ENCODE peak calls at places on chromosome 11, in nine cellular contexts. H is PC-9; W is T-helper 2 cell; L is COR-L47; E is natural killer cell; V is small intestine; I is nephron progenitor cell; Z is activated CD8-positive, alpha-beta memory T cell treated with anti-CD3 and anti-CD28 coated beads, Interleukin-2, amount 10 ng/mL, durations not matched to agents 7 days and 5 days; R is Daoy. Y is an unnamed sample.
A peak's percentile ranks its signal among the peaks of the same experiment; 100 is the strongest.

GRCh38 chr11:46361283-46362145 is 14.3 kb downstream of the DGKZ start:
- DNase-seq in W (peak; percentile 45), R (no peak), V (no peak), L (peak; percentile 52), I (peak; percentile 42), E (peak; percentile 56), H (no peak), Z (peak; percentile 79), Y (no peak)

GRCh38 chr11:10485646-10486045 is 30.6 kb downstream of the AMPD3 start:
- DNase-seq in E (no peak), I (no peak), W (no peak), V (no peak), R (no peak), Z (no peak), H (no peak), L (no peak), Y (no peak)

GRCh38 chr11:114774599-114775365 is 96.5 kb downstream of the NXPE2 start:
- DNase-seq in Z (no peak), W (no peak), E (no peak), H (no peak), I (peak; percentile 76), L (peak; percentile 67), R (peak; percentile 70), V (peak; percentile 62), Y (peak; percentile 73)

GRCh38 chr11:63639195-63639832 is 25.1 kb upstream of the PLAAT3 start:
- DNase-seq in E (no peak), V (no peak), Z (no peak), W (no peak), I (no peak), R (no peak), H (no peak), L (no peak), Y (no peak)

GRCh38 chr11:66113132-66113856 is 43.2 kb downstream of the PACS1 start:
- DNase-seq in R (peak; percentile 78), W (no peak), Z (no peak), E (no peak), V (peak; percentile 52), H (peak; percentile 90), I (no peak), L (no peak), Y (no peak)

GRCh38 chr11:132049205-132049604 is 678.8 kb downstream of the NTM start:
- DNase-seq in W (no peak), H (no peak), I (no peak), R (no peak), L (no peak), E (no peak), V (no peak), Z (no peak), Y (no peak)

GRCh38 chr11:30255637-30256036 is 24.8 kb downstream of the FSHB start:
- DNase-seq in Z (no peak), V (no peak), I (no peak), H (no peak), E (no peak), W (no peak), R (no peak), L (no peak), Y (no peak)

GRCh38 chr11:44564653-44565007 is 833 bp upstream of the CD82 start:
- DNase-seq in R (peak; percentile 84), W (no peak), I (peak; percentile 27), L (peak; percentile 50), Z (no peak), V (peak; percentile 69), H (peak; percentile 76), E (no peak), Y (peak; percentile 70)

GRCh38 chr11:16883179-16883578 is 131.0 kb downstream of the PLEKHA7 start:
- DNase-seq in H (peak; percentile 92), V (peak; percentile 67), L (no peak), R (peak; percentile 48), I (no peak), E (no peak), W (no peak), Z (no peak), Y (no peak)

GRCh38 chr11:108705061-108705460 is 40.2 kb downstream of the DDX10 start:
- DNase-seq in H (no peak), W (no peak), Z (no peak), R (no peak), E (no peak), L (no peak), I (no peak), V (no peak), Y (no peak)

GRCh38 chr11:46308632-46309419 is 31.4 kb downstream of the CREB3L1 start:
- DNase-seq in L (peak; percentile 53), H (peak; percentile 54), I (peak; percentile 84), E (peak; percentile 55), W (peak; percentile 48), V (peak; percentile 59), R (peak; percentile 68), Z (peak; percentile 80), Y (peak; percentile 58)

GRCh38 chr11:29343465-29344333 is 673.1 kb downstream of the KCNA4 start:
- DNase-seq in I (peak; percentile 83), L (peak; percentile 8), Z (peak; percentile 46), E (no peak), V (peak; percentile 49), H (no peak), R (peak; percentile 62), W (no peak), Y (peak; percentile 31)

GRCh38 chr11:79514695-79515094 is 73.9 kb upstream of the TENM4 start:
- DNase-seq in R (no peak), L (no peak), I (no peak), W (no peak), V (no peak), H (no peak), E (no peak), Z (no peak), Y (no peak)

GRCh38 chr11:130522284-130522961 is 74.0 kb downstream of the ADAMTS15 start:
- DNase-seq in I (peak; percentile 59), L (no peak), Z (no peak), W (no peak), H (peak; percentile 59), V (peak; percentile 88), E (no peak), R (peak; percentile 91), Y (no peak)

GRCh38 chr11:65078151-65078550 is 5.7 kb downstream of the CDCA5 start:
- DNase-seq in V (peak; percentile 83), H (peak; percentile 35), I (peak; percentile 66), R (peak; percentile 34), W (peak; percentile 62), Z (peak; percentile 81), L (no peak), E (peak; percentile 32), Y (peak; percentile 38)

GRCh38 chr11:46296520-46297448 is 19.3 kb downstream of the CREB3L1 start:
- DNase-seq in R (peak; percentile 95), Z (no peak), I (peak; percentile 72), L (peak; percentile 76), V (no peak), E (no peak), W (no peak), H (peak; percentile 53), Y (peak; percentile 73)

GRCh38 chr11:8229299-8230177 is 34.1 kb downstream of the LMO1 start:
- DNase-seq in R (peak; percentile 58), I (no peak), H (no peak), Z (no peak), W (no peak), E (no peak), V (peak; percentile 7), L (peak; percentile 79), Y (peak; percentile 44)

GRCh38 chr11:64996710-64997380 is at the start of gene BATF2:
- DNase-seq in E (no peak), L (peak; percentile 48), Z (peak; percentile 50), I (peak; percentile 65), V (peak; percentile 94), W (no peak), R (peak; percentile 76), H (peak; percentile 62), Y (peak; percentile 70)

GRCh38 chr11:75644370-75644769 is 24.5 kb downstream of the MAP6 start:
- DNase-seq in W (no peak), H (no peak), R (no peak), Z (no peak), E (no peak), L (no peak), V (no peak), I (no peak), Y (no peak)

GRCh38 chr11:120554771-120555432 is 43.4 kb downstream of the GRIK4 start:
- DNase-seq in E (no peak), V (no peak), I (no peak), H (no peak), W (no peak), R (no peak), Z (no peak), L (no peak), Y (no peak)

GRCh38 chr11:117823294-117823940 is 1.1 kb downstream of the FXYD2 start:
- DNase-seq in R (peak; percentile 39), E (peak; percentile 14), Z (peak; percentile 69), W (no peak), H (no peak), L (no peak), V (no peak), I (no peak), Y (no peak)

GRCh38 chr11:62652156-62653006 is 721 bp downstream of the INTS5 start:
- DNase-seq in L (no peak), Z (no peak), H (no peak), W (no peak), V (no peak), R (no peak), I (no peak), E (no peak), Y (no peak)

GRCh38 chr11:87394924-87395323 is 357.2 kb downstream of the TMEM135 start:
- DNase-seq in R (no peak), V (no peak), I (no peak), H (peak; percentile 18), L (no peak), Z (no peak), W (no peak), E (no peak), Y (no peak)

GRCh38 chr11:43987384-43988039 is 45.1 kb downstream of the C11orf96 start:
- DNase-seq in Z (no peak), E (no peak), L (no peak), H (no peak), R (peak; percentile 74), I (peak; percentile 35), W (no peak), V (peak; percentile 17), Y (no peak)

GRCh38 chr11:124745835-124746620 is 6.0 kb downstream of the VSIG2 start:
- DNase-seq in W (no peak), L (no peak), Z (peak; percentile 57), I (no peak), V (peak; percentile 51), H (no peak), R (no peak), E (no peak), Y (peak; percentile 44)

GRCh38 chr11:11463397-11463796 is 110.3 kb upstream of the CSNK2A3 start:
- DNase-seq in H (no peak), W (no peak), L (no peak), E (no peak), V (no peak), I (peak; percentile 60), R (peak; percentile 35), Z (no peak), Y (peak; percentile 54)

GRCh38 chr11:43580735-43581369 is 99.7 kb upstream of the HSD17B12 start:
- DNase-seq in I (peak; percentile 39), E (no peak), H (no peak), W (no peak), L (no peak), R (peak; percentile 49), V (no peak), Z (no peak), Y (peak; percentile 24)

GRCh38 chr11:17259931-17260499 is 16.5 kb upstream of the NUCB2 start:
- DNase-seq in H (no peak), W (no peak), I (no peak), L (no peak), V (no peak), R (no peak), Z (no peak), E (no peak), Y (no peak)

Y was measured in NCI-H146.